ENCODE peak calls at places on chromosomes 6 and 20, in four cellular contexts. F, M, U and B are unnamed samples.

GRCh38 chr6:31784270-31784925 is 7.3 kb upstream of the VWA7 start:
- DNase-seq in M (no peak), F (no peak), U (no peak), B (no peak)

GRCh38 chr6:62150048-62150663 is 135.9 kb downstream of the KHDRBS2 start:
- DNase-seq in M (peak; percentile 0), U (peak; percentile 55), F (peak; percentile 20), B (no peak)

GRCh38 chr20:5095931-5096330 is 23.8 kb downstream of the PCNA start:
- DNase-seq in U (no peak), F (no peak), M (no peak), B (no peak)

GRCh38 chr6:68635706-68636513 is 828 bp downstream of the ADGRB3 start:
- DNase-seq in U (no peak), M (no peak), F (peak; percentile 16), B (peak; percentile 37)

GRCh38 chr6:14984454-14984853 is 261.4 kb upstream of the JARID2 start:
- DNase-seq in F (peak; percentile 39), U (peak; percentile 60), M (peak; percentile 31), B (no peak)

GRCh38 chr6:160883999-160884398 is 107.6 kb upstream of the MAP3K4 start:
- DNase-seq in M (no peak), U (no peak), F (no peak), B (no peak)

GRCh38 chr6:151087861-151088598 is 151.7 kb upstream of the AKAP12 start:
- DNase-seq in F (peak; percentile 48), U (peak; percentile 30), M (peak; percentile 82), B (peak; percentile 81)

GRCh38 chr6:43491750-43492661 is 14.6 kb downstream of the TJAP1 start:
- DNase-seq in F (peak; percentile 52), M (peak; percentile 77), U (peak; percentile 88), B (peak; percentile 81)

GRCh38 chr20:919491-919916 is 3.4 kb upstream of the ANGPT4 start:
- DNase-seq in U (no peak), F (no peak), M (no peak), B (no peak)

GRCh38 chr20:51346686-51347485 is 195.6 kb downstream of the NFATC2 start:
- DNase-seq in U (no peak), M (peak; percentile 83), F (no peak), B (no peak)

GRCh38 chr6:106149472-106150069 is 63.4 kb downstream of the PRDM1 start:
- DNase-seq in M (no peak), F (no peak), U (no peak), B (no peak)

GRCh38 chr6:109187399-109188114 is 92.2 kb downstream of the CEP57L1 start:
- DNase-seq in F (peak; percentile 76), U (no peak), M (peak; percentile 28), B (peak; percentile 43)

GRCh38 chr20:346640-347316 is at the start of gene NRSN2:
- DNase-seq in M (peak; percentile 62), F (peak; percentile 68), U (peak; percentile 84), B (peak; percentile 72)

GRCh38 chr6:170107606-170108222 is 183.2 kb downstream of the DLL1 start:
- DNase-seq in M (no peak), U (no peak), F (no peak), B (no peak)

GRCh38 chr20:12570371-12570770 is 438.4 kb upstream of the SPTLC3 start:
- DNase-seq in M (no peak), U (no peak), F (peak; percentile 38), B (no peak)

GRCh38 chr20:57743450-57744095 is 33.8 kb upstream of the PMEPA1 start:
- DNase-seq in U (no peak), M (no peak), F (no peak), B (no peak)

GRCh38 chr20:36950432-36951197 is 893 bp downstream of the SAMHD1 start:
- DNase-seq in U (peak; percentile 30), F (peak; percentile 38), M (peak; percentile 22), B (peak; percentile 59)

GRCh38 chr20:53387983-53388675 is 205.5 kb downstream of the ZNF217 start:
- DNase-seq in M (no peak), F (no peak), U (no peak), B (no peak)

GRCh38 chr6:81093046-81093445 is 659.4 kb downstream of the TENT5A start:
- DNase-seq in U (no peak), M (no peak), F (no peak), B (no peak)

GRCh38 chr20:52497731-52498130 is 306.2 kb upstream of the ZFP64 start:
- DNase-seq in F (no peak), U (no peak), M (peak; percentile 66), B (no peak)

GRCh38 chr20:41424025-41424424 is 57.4 kb upstream of the EMILIN3 start:
- DNase-seq in F (no peak), M (no peak), U (no peak), B (no peak)

GRCh38 chr6:129186988-129187387 is 304.1 kb downstream of the LAMA2 start:
- DNase-seq in U (no peak), F (no peak), M (peak; percentile 80), B (no peak)

GRCh38 chr20:5544702-5545101 is 205.5 kb upstream of the SHLD1 start:
- DNase-seq in M (no peak), U (no peak), F (no peak), B (no peak)

GRCh38 chr6:13334953-13335352 is 6.6 kb upstream of the TBC1D7 start:
- DNase-seq in F (no peak), M (no peak), U (no peak), B (no peak)

DNA sequence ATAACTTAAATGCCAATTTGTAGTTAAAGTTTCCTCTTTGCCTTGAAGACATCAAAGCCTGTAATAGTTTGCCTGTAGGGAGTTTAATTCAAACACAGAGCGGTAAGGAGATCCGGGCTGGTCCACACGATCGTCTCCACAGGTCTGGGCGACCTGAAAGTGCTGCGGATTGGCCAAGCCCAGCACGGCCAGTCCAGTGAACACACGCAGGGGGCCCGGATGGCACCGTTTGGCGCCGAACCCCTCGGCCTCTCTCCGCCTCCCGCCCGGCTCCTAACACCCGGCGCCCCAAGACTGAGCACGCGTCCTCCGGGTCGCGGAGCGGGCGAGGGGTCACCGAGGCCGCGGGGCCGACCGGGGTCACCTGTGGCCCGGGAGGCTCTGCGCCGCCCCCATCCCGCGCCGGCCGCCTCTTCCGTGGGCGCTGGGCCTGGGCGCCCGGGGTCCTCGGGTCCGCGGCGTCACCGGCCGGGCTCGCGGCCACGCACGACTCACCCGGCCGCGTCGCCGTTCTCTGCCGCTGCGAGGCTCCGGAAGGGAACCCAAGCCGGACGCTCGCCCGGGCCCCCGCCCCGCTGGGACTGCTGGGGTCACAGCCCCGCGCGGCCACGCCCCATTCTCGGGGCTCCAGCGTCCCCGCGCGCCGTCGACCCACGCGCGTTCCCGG is 481 bp downstream of the SERPINB6 start:
- DNase-seq in U (peak; percentile 76), F (peak; percentile 76), M (peak; percentile 49), B (peak; percentile 76)
- TF ChIP-seq POLR2A in U (peak; percentile 58), F (no peak), M (no peak), B (no peak)

GRCh38 chr6:161973064-161973463 is 699.2 kb upstream of the AGPAT4 start:
- DNase-seq in M (no peak), U (no peak), F (no peak), B (no peak)
- TF ChIP-seq POLR2A in M (no peak), U (no peak), F (no peak), B (no peak)

GRCh38 chr6:39685486-39685826 is 39.8 kb downstream of the KIF6 start:
- DNase-seq in U (no peak), F (no peak), M (no peak), B (no peak)
- TF ChIP-seq POLR2A in U (no peak), F (no peak), M (no peak), B (no peak)

DNA sequence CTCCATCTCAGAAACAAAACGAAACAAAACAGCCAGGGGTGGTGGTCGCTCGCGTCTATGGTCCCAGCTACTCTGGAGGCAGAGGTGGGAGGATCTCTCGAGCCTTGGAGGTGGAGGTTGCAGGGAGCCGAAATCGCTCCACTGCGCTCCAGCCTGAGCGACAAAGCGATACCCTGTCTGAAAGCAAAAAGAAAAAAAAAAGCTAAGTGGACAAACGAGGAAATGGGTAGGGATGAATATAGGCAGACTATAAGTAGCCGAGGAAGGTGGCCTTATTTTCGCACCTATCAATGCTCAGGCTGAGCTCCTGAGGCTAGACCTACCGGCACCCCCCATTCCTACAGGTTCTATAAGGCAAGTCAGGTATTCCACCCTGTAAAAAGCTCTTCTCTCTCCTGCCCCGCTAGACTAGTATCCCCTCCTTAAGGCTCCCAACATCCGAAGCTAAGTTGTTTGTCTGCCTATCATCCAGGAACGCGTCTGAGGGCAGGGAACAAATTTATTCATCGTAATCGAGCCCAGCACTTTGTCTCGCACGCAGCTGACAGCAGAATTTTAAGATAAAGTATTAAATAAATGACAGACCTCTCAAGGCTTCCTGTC is 591 bp upstream of the CASP8AP2 start:
- DNase-seq in M (no peak), F (peak; percentile 20), U (no peak), B (no peak)
- TF ChIP-seq POLR2A in M (no peak), F (peak; percentile 38), U (peak; percentile 67), B (no peak)

GRCh38 chr6:36755435-36756348 is 58.1 kb downstream of the RAB44 start:
- DNase-seq in F (no peak), M (peak; percentile 72), U (peak; percentile 88), B (no peak)
- TF ChIP-seq POLR2A in F (no peak), M (no peak), U (no peak), B (no peak)

GRCh38 chr20:34557936-34558319 is 590 bp upstream of the MAP1LC3A start:
- DNase-seq in F (no peak), U (no peak), M (no peak), B (no peak)

GRCh38 chr20:34560614-34561013 is 2.1 kb downstream of the MAP1LC3A start:
- DNase-seq in M (no peak), U (no peak), F (no peak), B (no peak)

GRCh38 chr20:34559311-34560140 is 1.0 kb downstream of the MAP1LC3A start:
- DNase-seq in U (peak; percentile 44), M (no peak), F (peak; percentile 32), B (peak; percentile 76)

GRCh38 chr20:34560141-34560523 is 1.6 kb downstream of the MAP1LC3A start:
- DNase-seq in M (no peak), U (no peak), F (peak; percentile 29), B (peak; percentile 55)

GRCh38 chr20:34558320-34559202 is at the start of gene MAP1LC3A:
- DNase-seq in U (peak; percentile 92), F (peak; percentile 94), M (peak; percentile 95), B (peak; percentile 97)
- TF ChIP-seq POLR2A in U (peak; percentile 75), F (peak; percentile 55), M (peak; percentile 76), B (peak; percentile 78)